ENCODE peak calls at places on chromosomes 2 and 18, in nine cellular contexts. W, Q, D, I, U, L, M, H and S are unnamed samples.

GRCh38 chr2:38652431-38653273 is 13.3 kb upstream of the GALM start:
- DNase-seq in W (no peak), Q (no peak), D (no peak), I (no peak), U (no peak), L (peak; percentile 73), M (peak; percentile 39), H (no peak), S (no peak)

GRCh38 chr18:48889115-48889941 is 61.4 kb downstream of the SMAD7 start:
- DNase-seq in W (peak; percentile 79), Q (peak; percentile 53), D (no peak), I (peak; percentile 85), U (no peak), L (no peak), M (peak; percentile 73), H (no peak), S (no peak)

GRCh38 chr18:35950628-35950982 is 21.9 kb upstream of the RMP24 start:
- DNase-seq in W (no peak), Q (no peak), D (no peak), I (no peak), U (no peak), L (no peak), M (no peak), H (no peak), S (no peak)

GRCh38 chr2:54897420-54898310 is 152.6 kb downstream of the RTN4 start:
- DNase-seq in W (no peak), Q (no peak), D (no peak), I (no peak), U (no peak), L (no peak), M (no peak), H (no peak), S (no peak)

GRCh38 chr2:177983183-177983788 is 89.3 kb downstream of the PDE11A start:
- DNase-seq in W (no peak), Q (peak; percentile 51), D (no peak), I (no peak), U (peak; percentile 54), L (peak; percentile 68), M (peak; percentile 27), H (peak; percentile 65), S (peak; percentile 66)

GRCh38 chr2:184945306-184945705 is 347.0 kb downstream of the ZNF804A start:
- DNase-seq in W (no peak), Q (no peak), D (no peak), I (no peak), U (no peak), L (no peak), M (no peak), H (no peak), S (no peak)

GRCh38 chr18:77102246-77103040 is 30.1 kb downstream of the MBP start:
- DNase-seq in W (no peak), Q (no peak), D (no peak), I (peak; percentile 16), U (no peak), L (no peak), M (no peak), H (peak; percentile 95), S (peak; percentile 92)

GRCh38 chr2:210094787-210095186 is 76.4 kb downstream of the KANSL1L start:
- DNase-seq in W (no peak), Q (no peak), D (no peak), I (no peak), U (no peak), L (no peak), M (no peak), H (no peak), S (no peak)

GRCh38 chr2:190088917-190089316 is 26.4 kb upstream of the MSTN start:
- DNase-seq in W (no peak), Q (peak; percentile 45), D (no peak), I (no peak), U (peak; percentile 50), L (peak; percentile 24), M (peak; percentile 69), H (peak; percentile 81), S (peak; percentile 81)

GRCh38 chr2:21042958-21043743 is 722 bp downstream of the APOB start:
- DNase-seq in W (peak; percentile 78), Q (peak; percentile 68), D (no peak), I (no peak), U (peak; percentile 89), L (peak; percentile 66), M (peak; percentile 69), H (peak; percentile 42), S (peak; percentile 38)

GRCh38 chr2:191740016-191740419 is 62.1 kb downstream of the NABP1 start:
- DNase-seq in W (no peak), Q (no peak), D (no peak), I (no peak), U (no peak), L (no peak), M (no peak), H (peak; percentile 30), S (no peak)

GRCh38 chr2:51219468-51219867 is 187.5 kb upstream of the NRXN1 start:
- DNase-seq in W (no peak), Q (no peak), D (no peak), I (no peak), U (no peak), L (no peak), M (no peak), H (no peak), S (peak; percentile 65)

GRCh38 chr2:239377591-239377990 is 23.2 kb downstream of the HDAC4 start:
- DNase-seq in W (peak; percentile 28), Q (no peak), D (no peak), I (no peak), U (no peak), L (no peak), M (no peak), H (no peak), S (no peak)

GRCh38 chr2:16154501-16155280 is 214.3 kb downstream of the MYCN start:
- DNase-seq in W (no peak), Q (no peak), D (no peak), I (no peak), U (no peak), L (no peak), M (no peak), H (no peak), S (no peak)

GRCh38 chr2:189347540-189347939 is 93.7 kb upstream of the WDR75 start:
- DNase-seq in W (no peak), Q (peak; percentile 55), D (no peak), I (no peak), U (peak; percentile 46), L (peak; percentile 65), M (peak; percentile 73), H (peak; percentile 99), S (peak; percentile 99)

GRCh38 chr2:232483923-232484627 is 3.6 kb downstream of the ECEL1 start:
- DNase-seq in W (peak; percentile 46), Q (peak; percentile 6), D (no peak), I (no peak), U (no peak), L (no peak), M (no peak), H (no peak), S (no peak)

GRCh38 chr2:132276571-132276981 is 114.8 kb upstream of the ANKRD30BL start:
- DNase-seq in W (no peak), Q (no peak), D (no peak), I (no peak), U (no peak), L (no peak), M (no peak), H (no peak), S (no peak)

GRCh38 chr2:132275396-132275795 is 113.6 kb upstream of the ANKRD30BL start:
- DNase-seq in W (no peak), Q (no peak), D (no peak), I (no peak), U (no peak), L (no peak), M (no peak), H (no peak), S (no peak)

GRCh38 chr2:132279930-132280615 is 118.3 kb upstream of the ANKRD30BL start:
- DNase-seq in W (no peak), Q (no peak), D (no peak), I (no peak), U (no peak), L (no peak), M (no peak), H (no peak), S (no peak)

GRCh38 chr2:132279344-132279743 is 117.6 kb upstream of the ANKRD30BL start:
- DNase-seq in W (no peak), Q (no peak), D (no peak), I (no peak), U (no peak), L (no peak), M (no peak), H (no peak), S (no peak)

DNA sequence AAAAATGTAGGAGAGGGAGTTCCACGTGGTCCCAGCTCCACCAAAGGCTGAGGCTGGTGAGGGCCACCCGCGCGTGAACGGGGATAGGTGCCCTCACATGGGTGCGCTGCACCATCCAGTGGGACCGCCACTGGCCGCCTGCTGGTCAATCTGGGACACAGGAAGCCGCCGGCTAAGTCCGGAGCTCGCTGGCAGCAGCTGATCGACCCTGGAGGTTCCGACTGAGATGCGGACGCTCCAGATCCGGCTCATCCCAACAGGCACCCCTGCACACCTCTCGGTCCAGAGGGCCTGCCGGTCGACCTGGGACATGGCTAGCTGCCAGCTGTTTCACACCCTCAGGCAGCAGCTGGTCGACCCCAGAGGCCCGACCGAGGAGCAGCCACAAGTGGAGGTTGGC is 116.5 kb upstream of the ANKRD30BL start:
- DNase-seq in W (no peak), Q (no peak), D (no peak), I (no peak), U (no peak), L (no peak), M (no peak), H (no peak), S (no peak)
- H3K4me3 ChIP-seq in W (no peak overlapping the region), Q (no peak overlapping the region), D (no peak overlapping the region), I (no peak overlapping the region), U (no peak overlapping the region), L (no peak overlapping the region), M (no peak overlapping the region), H (no peak overlapping the region), S (no peak overlapping the region)

GRCh38 chr2:242012956-242013764 is 143.6 kb downstream of the RTP5 start:
- DNase-seq in W (no peak), Q (no peak), D (no peak), I (no peak), U (no peak), L (no peak), M (no peak), H (no peak), S (no peak)
- TF ChIP-seq CTCF in W (no peak), Q (no peak), D (no peak), I (no peak), U (no peak), L (no peak), M (no peak), H (no peak), S (no peak)

DNA sequence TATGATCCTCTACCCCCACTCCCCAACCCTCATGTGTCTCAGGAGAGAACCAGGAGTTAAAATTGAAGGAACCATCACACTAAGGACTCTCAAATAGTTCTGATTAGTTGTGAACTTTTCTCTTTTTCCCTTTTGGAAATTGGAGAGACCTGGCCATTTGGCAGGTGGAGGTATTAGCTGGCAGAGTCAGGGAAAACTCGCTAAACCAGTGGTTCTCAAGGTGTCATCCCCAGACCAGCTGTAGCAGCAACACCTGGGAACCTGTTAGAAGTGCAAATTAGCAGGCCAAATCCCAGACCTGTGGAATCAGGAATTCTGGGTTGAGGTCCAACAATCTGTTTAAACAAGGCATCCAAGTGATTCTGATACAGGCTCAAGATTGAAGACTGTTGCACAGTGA is 2.7 kb upstream of the TMEM131 start:
- DNase-seq in W (no peak), Q (no peak), D (no peak), I (no peak), U (no peak), L (no peak), M (no peak), H (no peak), S (no peak)
- H3K4me3 ChIP-seq in W (no peak overlapping the region), Q (no peak overlapping the region), D (no peak overlapping the region), I (no peak overlapping the region), U (no peak overlapping the region), L (no peak overlapping the region), M (no peak overlapping the region), H (no peak overlapping the region), S (no peak overlapping the region)

GRCh38 chr2:118967124-118967880 is 25.3 kb downstream of the MARCO start:
- DNase-seq in W (no peak), Q (no peak), D (no peak), I (peak; percentile 65), U (no peak), L (no peak), M (no peak), H (no peak), S (no peak)
- TF ChIP-seq CTCF in W (no peak), Q (no peak), D (no peak), I (no peak), U (no peak), L (no peak), M (no peak), H (no peak), S (no peak)